ENCODE peak calls at places on chromosomes 4 and X, in six cellular contexts. One of them, this sample, is unnamed.
A peak's percentile ranks its signal among the peaks of the same experiment; 100 is the strongest.

GRCh38 chrX:21926527-21927278 is 13.8 kb upstream of the SMS start:
- DNase-seq in right lobe of liver: no peak
- DNase-seq in endothelial cell: no peak
- DNase-seq in heart left ventricle: no peak
- DNase-seq in body of pancreas: no peak
- DNase-seq in progenitor cell of endocrine pancreas: no peak
- DNase-seq in this sample: no peak

GRCh38 chr4:140091305-140091704 is 62.7 kb downstream of the MAML3 start:
- DNase-seq in right lobe of liver: no peak
- DNase-seq in endothelial cell: no peak
- DNase-seq in heart left ventricle: no peak
- DNase-seq in body of pancreas: no peak
- DNase-seq in progenitor cell of endocrine pancreas: no peak
- DNase-seq in this sample: no peak

GRCh38 chr4:86033171-86033570 is 326.7 kb downstream of the MAPK10 start:
- DNase-seq in right lobe of liver: no peak
- DNase-seq in endothelial cell: no peak
- DNase-seq in heart left ventricle: peak; percentile 57
- DNase-seq in body of pancreas: no peak
- DNase-seq in progenitor cell of endocrine pancreas: no peak
- DNase-seq in this sample: no peak

GRCh38 chr4:147773261-147774184 is 41.6 kb downstream of the ARHGAP10 start:
- DNase-seq in right lobe of liver: no peak
- DNase-seq in endothelial cell: no peak
- DNase-seq in heart left ventricle: no peak
- DNase-seq in body of pancreas: no peak
- DNase-seq in progenitor cell of endocrine pancreas: no peak
- DNase-seq in this sample: no peak

GRCh38 chr4:66693694-66694093 is 851.6 kb downstream of the CENPC start:
- DNase-seq in right lobe of liver: no peak
- DNase-seq in endothelial cell: no peak
- DNase-seq in heart left ventricle: no peak
- DNase-seq in body of pancreas: no peak
- DNase-seq in progenitor cell of endocrine pancreas: no peak
- DNase-seq in this sample: no peak

GRCh38 chr4:37827030-37827705 is 682 bp downstream of the PGM2 start:
- DNase-seq in right lobe of liver: no peak
- DNase-seq in endothelial cell: no peak
- DNase-seq in heart left ventricle: no peak
- DNase-seq in body of pancreas: no peak
- DNase-seq in progenitor cell of endocrine pancreas: peak; percentile 12
- DNase-seq in this sample: peak; percentile 36

GRCh38 chr4:77193511-77194236 is 36.7 kb downstream of the CCNG2 start:
- DNase-seq in right lobe of liver: peak; percentile 48
- DNase-seq in endothelial cell: no peak
- DNase-seq in heart left ventricle: peak; percentile 63
- DNase-seq in body of pancreas: no peak
- DNase-seq in progenitor cell of endocrine pancreas: no peak
- DNase-seq in this sample: peak; percentile 58

GRCh38 chr4:20251796-20252655 is at the start of gene SLIT2:
- DNase-seq in right lobe of liver: peak; percentile 81
- DNase-seq in endothelial cell: peak; percentile 87
- DNase-seq in heart left ventricle: peak; percentile 80
- DNase-seq in body of pancreas: peak; percentile 85
- DNase-seq in progenitor cell of endocrine pancreas: peak; percentile 90
- DNase-seq in this sample: peak; percentile 76

GRCh38 chrX:150704030-150704613 is 10.9 kb downstream of the MTMR1 start:
- DNase-seq in right lobe of liver: no peak
- DNase-seq in endothelial cell: no peak
- DNase-seq in heart left ventricle: no peak
- DNase-seq in body of pancreas: peak; percentile 14
- DNase-seq in progenitor cell of endocrine pancreas: no peak
- DNase-seq in this sample: no peak

GRCh38 chrX:79080131-79080530 is 64.4 kb upstream of the GPR174 start:
- DNase-seq in right lobe of liver: no peak
- DNase-seq in endothelial cell: no peak
- DNase-seq in heart left ventricle: no peak
- DNase-seq in body of pancreas: no peak
- DNase-seq in progenitor cell of endocrine pancreas: no peak
- DNase-seq in this sample: no peak

GRCh38 chrX:23857409-23857808 is 50.3 kb downstream of the APOO start:
- DNase-seq in right lobe of liver: no peak
- DNase-seq in endothelial cell: no peak
- DNase-seq in heart left ventricle: no peak
- DNase-seq in body of pancreas: no peak
- DNase-seq in progenitor cell of endocrine pancreas: no peak
- DNase-seq in this sample: no peak

GRCh38 chr4:69849969-69850368 is 10.0 kb downstream of the SULT1E1 start:
- DNase-seq in right lobe of liver: no peak
- DNase-seq in endothelial cell: no peak
- DNase-seq in heart left ventricle: no peak
- DNase-seq in body of pancreas: no peak
- DNase-seq in progenitor cell of endocrine pancreas: no peak
- DNase-seq in this sample: no peak

GRCh38 chr4:82614868-82615449 is 53.2 kb upstream of the TMEM150C start:
- DNase-seq in right lobe of liver: no peak
- DNase-seq in endothelial cell: no peak
- DNase-seq in heart left ventricle: no peak
- DNase-seq in body of pancreas: no peak
- DNase-seq in progenitor cell of endocrine pancreas: no peak
- DNase-seq in this sample: no peak

GRCh38 chrX:130916636-130917422 is 13.8 kb upstream of the ENOX2 start:
- DNase-seq in right lobe of liver: peak; percentile 25
- DNase-seq in endothelial cell: peak; percentile 45
- DNase-seq in heart left ventricle: peak; percentile 40
- DNase-seq in body of pancreas: peak; percentile 29
- DNase-seq in progenitor cell of endocrine pancreas: peak; percentile 24
- DNase-seq in this sample: no peak

GRCh38 chrX:39896951-39897740 is 200.6 kb downstream of the BCOR start:
- DNase-seq in right lobe of liver: no peak
- DNase-seq in endothelial cell: peak; percentile 4
- DNase-seq in heart left ventricle: peak; percentile 62
- DNase-seq in body of pancreas: peak; percentile 22
- DNase-seq in progenitor cell of endocrine pancreas: no peak
- DNase-seq in this sample: no peak

GRCh38 chrX:125293792-125294780 is 25.6 kb upstream of the TEX13C start:
- DNase-seq in right lobe of liver: no peak
- DNase-seq in endothelial cell: no peak
- DNase-seq in heart left ventricle: no peak
- DNase-seq in body of pancreas: no peak
- DNase-seq in progenitor cell of endocrine pancreas: no peak
- DNase-seq in this sample: no peak

GRCh38 chr4:25667931-25668557 is 12.4 kb downstream of the SLC34A2 start:
- DNase-seq in right lobe of liver: no peak
- DNase-seq in endothelial cell: no peak
- DNase-seq in heart left ventricle: no peak
- DNase-seq in body of pancreas: no peak
- DNase-seq in progenitor cell of endocrine pancreas: no peak
- DNase-seq in this sample: peak; percentile 55

GRCh38 chr4:177105526-177105925 is 204.1 kb upstream of the NEIL3 start:
- DNase-seq in right lobe of liver: no peak
- DNase-seq in endothelial cell: no peak
- DNase-seq in heart left ventricle: no peak
- DNase-seq in body of pancreas: no peak
- DNase-seq in progenitor cell of endocrine pancreas: no peak
- DNase-seq in this sample: no peak

GRCh38 chr4:127143460-127144190 is 489.1 kb upstream of the INTU start:
- DNase-seq in right lobe of liver: no peak
- DNase-seq in endothelial cell: no peak
- DNase-seq in heart left ventricle: no peak
- DNase-seq in body of pancreas: no peak
- DNase-seq in progenitor cell of endocrine pancreas: no peak
- DNase-seq in this sample: no peak

GRCh38 chr4:127141857-127142256 is 490.9 kb upstream of the INTU start:
- DNase-seq in right lobe of liver: no peak
- DNase-seq in endothelial cell: no peak
- DNase-seq in heart left ventricle: no peak
- DNase-seq in body of pancreas: no peak
- DNase-seq in progenitor cell of endocrine pancreas: no peak
- DNase-seq in this sample: no peak

GRCh38 chr4:127140306-127140705 is 492.5 kb upstream of the INTU start:
- DNase-seq in right lobe of liver: no peak
- DNase-seq in endothelial cell: no peak
- DNase-seq in heart left ventricle: no peak
- DNase-seq in body of pancreas: no peak
- DNase-seq in progenitor cell of endocrine pancreas: no peak
- DNase-seq in this sample: no peak

GRCh38 chr4:127139788-127140286 is 492.9 kb upstream of the INTU start:
- DNase-seq in right lobe of liver: no peak
- DNase-seq in endothelial cell: no peak
- DNase-seq in heart left ventricle: no peak
- DNase-seq in body of pancreas: no peak
- DNase-seq in progenitor cell of endocrine pancreas: no peak
- DNase-seq in this sample: no peak

DNA sequence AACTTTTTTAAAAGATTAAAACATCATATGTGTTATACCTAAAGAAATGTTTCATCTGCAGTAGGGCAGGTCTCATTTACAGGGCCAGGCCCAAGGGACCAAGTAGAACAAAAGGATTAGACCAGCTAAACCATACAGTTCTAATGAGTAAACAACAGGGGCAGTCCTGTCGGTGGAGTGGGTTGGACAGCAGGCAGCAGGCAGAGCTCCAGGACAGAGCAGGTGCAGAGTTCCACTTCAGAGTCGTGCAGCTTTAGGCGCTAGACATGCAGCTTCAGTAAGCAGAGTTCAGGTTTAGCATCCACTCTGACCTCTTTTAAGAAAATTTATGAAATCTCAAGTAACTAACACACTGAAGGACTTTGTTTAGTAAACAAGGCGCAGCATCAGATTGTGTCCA is 487.8 kb upstream of the INTU start:
- DNase-seq in right lobe of liver: no peak
- DNase-seq in endothelial cell: no peak
- DNase-seq in heart left ventricle: no peak
- DNase-seq in body of pancreas: no peak
- DNase-seq in progenitor cell of endocrine pancreas: no peak
- DNase-seq in this sample: no peak
- TF ChIP-seq CTCF in right lobe of liver: no peak
- TF ChIP-seq CTCF in endothelial cell: no peak
- TF ChIP-seq CTCF in heart left ventricle: no peak
- TF ChIP-seq CTCF in body of pancreas: no peak
- TF ChIP-seq CTCF in progenitor cell of endocrine pancreas: no peak
- TF ChIP-seq CTCF in this sample: no peak

DNA sequence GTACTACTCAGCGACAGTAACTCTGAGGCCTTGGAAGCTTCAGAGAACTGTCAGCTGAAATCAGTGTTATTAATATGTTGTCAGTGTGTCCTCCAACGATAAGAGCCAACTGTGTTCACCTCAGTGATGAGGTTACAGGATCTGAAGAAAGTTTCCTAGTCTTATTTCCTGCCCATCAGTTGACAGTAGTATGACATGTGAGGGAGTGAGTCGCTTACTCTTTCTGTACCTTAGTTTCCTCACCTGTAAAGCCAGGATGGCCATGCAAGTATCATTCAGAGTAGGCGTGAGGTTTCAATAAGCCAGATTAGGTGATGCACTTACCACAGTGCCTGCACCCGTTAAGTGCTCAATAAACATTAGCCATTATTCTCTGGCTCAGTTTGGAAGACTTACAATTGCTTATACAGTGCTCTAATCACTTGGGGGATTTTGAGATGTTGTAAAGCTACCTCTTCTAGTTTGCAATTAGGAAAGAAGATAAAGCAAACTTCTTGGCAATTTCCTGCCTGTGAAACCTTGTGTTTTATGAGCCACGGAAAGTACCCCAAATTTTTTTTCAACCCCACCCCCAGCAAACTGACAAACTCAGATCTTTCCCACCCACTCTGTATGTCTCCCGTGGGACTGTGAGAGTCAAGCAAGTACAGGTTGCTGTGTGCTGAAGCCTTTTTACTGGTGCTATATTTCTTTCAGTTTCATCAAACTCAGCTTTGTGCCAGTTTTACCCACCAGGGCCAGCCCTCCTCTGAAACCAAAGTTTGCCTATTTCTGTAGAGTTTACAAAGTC is 62.1 kb downstream of the ANXA3 start:
- DNase-seq in right lobe of liver: no peak
- DNase-seq in endothelial cell: no peak
- DNase-seq in heart left ventricle: no peak
- DNase-seq in body of pancreas: no peak
- DNase-seq in progenitor cell of endocrine pancreas: no peak
- DNase-seq in this sample: no peak
- TF ChIP-seq CTCF in right lobe of liver: no peak
- TF ChIP-seq CTCF in endothelial cell: no peak
- TF ChIP-seq CTCF in heart left ventricle: no peak
- TF ChIP-seq CTCF in body of pancreas: no peak
- TF ChIP-seq CTCF in progenitor cell of endocrine pancreas: no peak
- TF ChIP-seq CTCF in this sample: no peak

DNA sequence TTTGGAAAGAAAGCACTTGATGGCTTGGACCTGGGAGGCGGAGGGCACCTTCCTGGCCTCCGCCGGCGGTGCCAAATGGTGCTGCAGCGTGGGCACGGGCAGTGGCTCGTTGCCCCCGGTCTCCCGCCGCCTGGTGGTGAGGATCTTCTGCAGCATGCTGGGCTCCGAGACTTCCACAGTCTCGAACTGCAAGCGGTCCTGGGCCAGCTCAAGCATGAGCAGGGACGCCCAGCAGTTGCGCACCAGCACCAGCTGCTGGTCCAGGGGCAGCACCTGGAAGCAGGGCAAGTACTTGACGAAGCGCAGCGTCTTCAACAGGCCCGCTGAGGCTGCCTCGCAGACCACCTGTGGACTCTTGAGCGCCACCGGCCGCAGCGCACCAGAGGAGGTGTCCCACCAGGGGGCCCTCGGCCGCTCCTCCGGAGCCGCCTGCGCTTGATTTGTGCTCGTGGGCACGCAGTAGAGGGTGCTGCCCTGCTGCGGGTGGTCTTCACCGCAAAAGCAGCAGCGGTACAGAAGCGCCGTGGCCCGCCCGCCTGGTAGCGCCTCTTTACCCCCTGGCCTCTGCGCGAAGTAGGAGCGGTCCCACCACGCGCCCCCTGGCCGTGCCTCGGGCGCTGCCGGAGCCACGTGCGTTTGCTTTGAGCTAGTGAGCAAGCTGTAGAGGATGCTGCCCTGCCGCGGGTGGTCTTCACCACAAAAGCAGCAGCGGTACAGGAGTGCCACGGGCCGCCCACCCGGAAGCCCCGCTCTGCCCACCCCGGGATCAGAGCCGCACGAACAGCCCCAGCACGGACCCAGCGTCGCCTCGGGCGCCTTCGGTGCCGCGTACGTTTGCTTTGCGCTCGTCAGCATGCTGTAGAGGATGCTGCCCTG is 689 bp downstream of the NR0B1 start:
- DNase-seq in right lobe of liver: no peak
- DNase-seq in endothelial cell: peak; percentile 44
- DNase-seq in heart left ventricle: no peak
- DNase-seq in body of pancreas: no peak
- DNase-seq in progenitor cell of endocrine pancreas: peak; percentile 17
- DNase-seq in this sample: no peak
- TF ChIP-seq CTCF in right lobe of liver: no peak
- TF ChIP-seq CTCF in endothelial cell: peak; percentile 63
- TF ChIP-seq CTCF in heart left ventricle: no peak
- TF ChIP-seq CTCF in body of pancreas: peak; percentile 5
- TF ChIP-seq CTCF in progenitor cell of endocrine pancreas: peak; percentile 49
- TF ChIP-seq CTCF in this sample: no peak

GRCh38 chrX:70253377-70254062 is 6.5 kb downstream of the P2RY4 start:
- DNase-seq in right lobe of liver: no peak
- DNase-seq in endothelial cell: no peak
- DNase-seq in heart left ventricle: no peak
- DNase-seq in body of pancreas: no peak
- DNase-seq in progenitor cell of endocrine pancreas: no peak
- DNase-seq in this sample: no peak
- TF ChIP-seq CTCF in right lobe of liver: no peak
- TF ChIP-seq CTCF in endothelial cell: no peak
- TF ChIP-seq CTCF in heart left ventricle: no peak
- TF ChIP-seq CTCF in body of pancreas: no peak
- TF ChIP-seq CTCF in progenitor cell of endocrine pancreas: no peak
- TF ChIP-seq CTCF in this sample: no peak